ENCODE peak calls at places on chromosomes 11 and 22, in six cellular contexts. X is activated T-helper 2 cell treated with anti-CD3 and anti-CD28 coated beads, Interferon-gamma antibody, Interleukin-2, Interleukin-4, amounts not matched to agents 10 μg/mL and 5 μg/mL and 100 μg/mL, durations not matched to agents 14 hours and 24 hours and 36 hours; J is cardiac septum; V is left lung; L is HCT116; I is Daoy. P is an unnamed sample.

GRCh38 chr11:117970400-117971024 is 15.7 kb upstream of the IL10RA start:
- DNase-seq in V (no peak), L (no peak), X (no peak), J (no peak), I (peak), P (peak)

GRCh38 chr11:117621226-117621625 is 175.8 kb downstream of the DSCAML1 start:
- DNase-seq in L (peak), V (no peak), X (no peak), I (no peak), J (no peak), P (peak)

GRCh38 chr22:41603873-41604332 is 14.3 kb upstream of the PMM1 start:
- DNase-seq in I (peak), L (no peak), J (no peak), X (peak), V (no peak), P (peak)

GRCh38 chr11:74650498-74650897 is 58.1 kb downstream of the POLD3 start:
- DNase-seq in I (no peak), L (no peak), V (no peak), J (no peak), X (no peak), P (peak)

GRCh38 chr11:57762235-57762866 is 749 bp downstream of the CTNND1 start:
- DNase-seq in X (no peak), L (no peak), I (no peak), V (no peak), J (no peak), P (no peak)

GRCh38 chr11:103907548-103908455 is 128.6 kb upstream of the DDI1 start:
- DNase-seq in J (no peak), V (no peak), L (no peak), I (no peak), X (no peak), P (no peak)

GRCh38 chr22:30014244-30014643 is 66.0 kb upstream of the HORMAD2 start:
- DNase-seq in I (no peak), J (no peak), X (no peak), L (no peak), V (no peak), P (no peak)

GRCh38 chr11:102240502-102240901 is 76.8 kb upstream of the BIRC3 start:
- DNase-seq in I (no peak), J (no peak), X (no peak), V (no peak), L (no peak), P (peak)

GRCh38 chr11:76801205-76801604 is 18.0 kb downstream of the TSKU start:
- DNase-seq in I (no peak), X (no peak), L (no peak), V (no peak), J (no peak), P (no peak)

GRCh38 chr11:64568041-64568571 is 22.9 kb upstream of the SLC22A12 start:
- DNase-seq in X (no peak), I (no peak), L (no peak), J (no peak), V (peak), P (no peak)

GRCh38 chr11:5564259-5565019 is 16.1 kb upstream of the OR52H1 start:
- DNase-seq in V (no peak), I (peak), L (no peak), J (no peak), X (no peak), P (no peak)

GRCh38 chr11:2689551-2690260 is 10.1 kb downstream of the KCNQ1OT1 start:
- DNase-seq in L (no peak), J (peak), I (no peak), X (no peak), V (no peak), P (no peak)

GRCh38 chr11:115676206-115676605 is 172.0 kb upstream of the CADM1 start:
- DNase-seq in V (no peak), X (no peak), I (no peak), L (no peak), J (no peak), P (no peak)

GRCh38 chr11:111069076-111069475 is 176.4 kb upstream of the POU2AF2 start:
- DNase-seq in X (no peak), I (no peak), L (peak), V (no peak), J (no peak), P (peak)

GRCh38 chr11:74179234-74180126 is 8.4 kb downstream of the PPME1 start:
- DNase-seq in L (no peak), I (no peak), X (no peak), J (no peak), V (no peak), P (peak)

GRCh38 chr11:32963721-32964120 is 52.0 kb upstream of the DEPDC7 start:
- DNase-seq in J (no peak), X (no peak), L (no peak), I (no peak), V (no peak), P (no peak)

GRCh38 chr22:31339148-31339832 is 6.9 kb downstream of the PATZ1 start:
- DNase-seq in I (no peak), X (no peak), J (no peak), L (no peak), V (no peak), P (no peak)

GRCh38 chr11:10498022-10498400 is 42.9 kb downstream of the AMPD3 start:
- DNase-seq in L (no peak), I (no peak), X (no peak), J (no peak), V (no peak), P (no peak)

GRCh38 chr22:24423519-24424000 is 3.8 kb upstream of the ADORA2A start:
- DNase-seq in L (no peak), X (peak), J (peak), I (peak), V (peak), P (no peak)

GRCh38 chr11:57405271-57405890 is 14.9 kb upstream of the PRG2 start:
- DNase-seq in L (no peak), J (peak), V (no peak), X (no peak), I (no peak), P (no peak)

GRCh38 chr22:39153220-39153860 is 860 bp upstream of the CBX7 start:
- DNase-seq in J (no peak), I (no peak), L (no peak), X (no peak), V (no peak), P (no peak)

GRCh38 chr11:26730711-26731460 is 9.0 kb upstream of the SLC5A12 start:
- DNase-seq in L (no peak), I (no peak), J (no peak), V (no peak), X (no peak), P (peak)

GRCh38 chr11:128451651-128452470 is 135.5 kb downstream of the ETS1 start:
- DNase-seq in J (no peak), I (peak), L (no peak), V (peak), X (no peak), P (peak)

GRCh38 chr22:36253523-36254490 is 874 bp downstream of the APOL1 start:
- DNase-seq in J (no peak), V (no peak), X (no peak), L (no peak), I (peak), P (peak)

GRCh38 chr11:133443361-133443760 is 88.9 kb downstream of the OPCML start:
- DNase-seq in X (no peak), J (no peak), I (no peak), V (no peak), L (no peak), P (no peak)

GRCh38 chr11:95289378-95289777 is 58.4 kb upstream of the SESN3 start:
- DNase-seq in I (peak), L (peak), J (no peak), X (no peak), V (no peak), P (no peak)

GRCh38 chr11:101706015-101706414 is 122.2 kb upstream of the TRPC6 start:
- DNase-seq in X (no peak), V (no peak), J (no peak), L (no peak), I (no peak), P (no peak)

P was measured in RPMI7951.